ENCODE peak calls at places on chromosomes 12 and 14, in seven cellular contexts. K is choroid plexus epithelial cell, S is ascending aorta, B is right lobe of liver, W is tibial nerve, A is uterus, F is HCT116. H is an unnamed sample.

GRCh38 chr12:2877959-2878732 is 1.1 kb downstream of the RHNO1 start:
- DNase-seq in K (peak), B (no peak), W (no peak), A (no peak), F (no peak), S (no peak), H (no peak)

GRCh38 chr14:58947816-58948440 is 240.5 kb upstream of the DAAM1 start:
- DNase-seq in A (no peak), K (peak), F (no peak), S (no peak), W (no peak), B (no peak), H (no peak)

GRCh38 chr12:107903377-107904061 is 129.0 kb downstream of the ASCL4 start:
- DNase-seq in A (peak), W (peak), F (no peak), S (no peak), B (peak), K (no peak), H (no peak)

GRCh38 chr12:53236443-53237111 is 4.6 kb upstream of the RARG start:
- DNase-seq in S (no peak), B (no peak), A (no peak), K (no peak), F (no peak), W (no peak), H (no peak)

GRCh38 chr12:47964102-47964723 is 817 bp downstream of the TMEM106C start:
- DNase-seq in A (no peak), W (no peak), K (peak), S (peak), B (no peak), F (no peak), H (no peak)

GRCh38 chr12:104623920-104624319 is 167.2 kb downstream of the CHST11 start:
- DNase-seq in K (no peak), A (no peak), F (no peak), W (no peak), S (no peak), B (no peak), H (no peak)

GRCh38 chr12:96258451-96258933 is 64.3 kb downstream of the ELK3 start:
- DNase-seq in W (no peak), F (no peak), S (peak), K (peak), B (no peak), A (peak), H (peak)

GRCh38 chr14:104691546-104692260 is 2.3 kb downstream of the INF2 start:
- DNase-seq in K (no peak), F (no peak), A (no peak), W (no peak), B (no peak), S (no peak), H (no peak)

GRCh38 chr14:64812412-64812811 is 67.3 kb downstream of the SPTB start:
- DNase-seq in K (no peak), B (no peak), F (peak), S (peak), W (no peak), A (no peak), H (no peak)

GRCh38 chr14:102234331-102235264 is 70.4 kb downstream of the MOK start:
- DNase-seq in B (no peak), W (no peak), F (no peak), K (no peak), S (no peak), A (peak), H (no peak)

GRCh38 chr14:52733824-52734223 is 3.9 kb downstream of the STYX start:
- DNase-seq in W (no peak), S (no peak), B (no peak), F (no peak), A (no peak), K (no peak), H (no peak)
- TF ChIP-seq CTCF in W (no peak), S (no peak), B (no peak), F (no peak), A (no peak), K (no peak), H (no peak)

DNA sequence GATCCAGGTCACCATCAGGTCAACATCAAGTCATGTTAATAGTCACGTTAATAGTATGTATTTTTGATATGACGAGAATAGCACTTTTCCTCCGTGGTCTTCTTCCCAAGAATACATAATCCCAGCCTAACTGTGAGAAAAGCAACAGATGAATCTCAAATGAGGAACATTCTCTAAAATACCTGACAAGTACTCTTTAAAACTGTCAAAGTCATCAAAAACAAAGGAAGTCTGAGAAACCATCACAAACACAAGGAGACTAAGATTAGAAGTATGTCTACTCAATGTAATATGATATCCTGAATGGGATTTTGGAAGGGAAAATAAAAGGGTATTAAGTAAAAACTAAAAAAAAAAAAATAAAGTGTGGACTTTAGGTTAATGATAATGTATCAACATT is 36.8 kb upstream of the GLIPR1 start:
- DNase-seq in S (no peak), K (no peak), A (no peak), B (no peak), W (no peak), F (no peak), H (no peak)
- H3K4me3 ChIP-seq in S (no peak), K (no peak), A (no peak), B (no peak), W (no peak), F (no peak), H (no peak)

GRCh38 chr12:117596968-117597367 is 235.5 kb upstream of the NOS1 start:
- DNase-seq in K (no peak), S (no peak), A (no peak), W (no peak), B (no peak), F (no peak), H (no peak)
- TF ChIP-seq CTCF in K (no peak), S (no peak), A (no peak), W (no peak), B (no peak), F (no peak), H (no peak)

GRCh38 chr14:81435048-81435577 is 35.0 kb upstream of the STON2 start:
- DNase-seq in A (no peak), K (no peak), B (no peak), W (no peak), S (no peak), F (no peak), H (no peak)
- H3K4me3 ChIP-seq in A (peak), K (no peak), B (peak), W (peak), S (peak), F (peak), H (peak)

GRCh38 chr12:85424581-85425348 is 144.7 kb downstream of the ALX1 start:
- DNase-seq in W (no peak), B (no peak), K (peak), S (no peak), A (no peak), F (peak), H (peak)
- TF ChIP-seq CTCF in W (no peak), B (peak), K (peak), S (no peak), A (no peak), F (peak), H (peak)